ENCODE peak calls at places on chromosomes 4 and X, in five cellular contexts. W is fibroblast of mammary gland, P is astrocyte of the spinal cord, D is astrocyte of the cerebellum, Q is fibroblast of lung. J is an unnamed sample.

GRCh38 chr4:145937021-145937861 is 1.4 kb downstream of the ZNF827 start:
- DNase-seq in D (no peak), W (peak), Q (peak), P (peak), J (peak)

GRCh38 chr4:18840499-18840898 is 818.9 kb upstream of the LCORL start:
- DNase-seq in P (peak), Q (peak), D (peak), W (no peak), J (no peak)

GRCh38 chr4:176547005-176547404 is 227.2 kb downstream of the SPCS3 start:
- DNase-seq in P (peak), Q (peak), D (peak), W (peak), J (peak)

GRCh38 chr4:2757426-2757825 is 1.3 kb upstream of the TNIP2 start:
- DNase-seq in W (no peak), P (no peak), D (no peak), Q (no peak), J (no peak)

GRCh38 chrX:53211391-53211978 is 13.5 kb downstream of the KDM5C start:
- DNase-seq in W (peak), P (no peak), Q (peak), D (no peak), J (no peak)

GRCh38 chr4:81214518-81215218 is 354 bp downstream of the PRKG2 start:
- DNase-seq in P (peak), W (peak), Q (peak), D (no peak), J (peak)

GRCh38 chr4:10688022-10688421 is 3.5 kb upstream of the CLNK start:
- DNase-seq in Q (no peak), D (no peak), W (no peak), P (no peak), J (no peak)

GRCh38 chr4:168723569-168723968 is 226.7 kb downstream of the PALLD start:
- DNase-seq in P (peak), W (peak), D (no peak), Q (peak), J (no peak)

GRCh38 chr4:6772223-6772928 is 10.2 kb upstream of the KIAA0232 start:
- DNase-seq in P (peak), Q (peak), D (no peak), W (no peak), J (peak)

GRCh38 chr4:161256716-161257115 is 907.1 kb downstream of the FSTL5 start:
- DNase-seq in D (no peak), W (no peak), Q (peak), P (no peak), J (no peak)
- TF ChIP-seq CTCF in D (peak), W (no peak), Q (no peak), P (peak), J (peak)

DNA sequence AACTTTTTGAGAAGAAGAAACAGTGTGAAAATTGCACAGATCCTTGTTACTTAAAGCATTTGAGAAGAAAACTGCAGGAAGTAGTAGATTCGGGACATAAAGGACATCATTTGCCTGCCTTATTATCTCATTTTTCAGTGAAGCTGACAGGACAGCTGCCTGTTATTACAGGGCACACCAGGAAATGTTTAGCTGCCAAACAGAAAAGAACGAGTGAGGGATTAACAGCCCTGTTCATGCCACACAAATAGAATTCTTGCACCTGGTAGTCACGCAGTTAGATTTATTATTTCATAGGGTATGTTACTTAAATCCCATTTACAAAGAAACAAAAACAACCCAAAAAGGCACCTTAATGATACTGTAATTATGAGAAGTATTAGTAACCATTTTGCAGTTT is 100.6 kb downstream of the CHIC2 start:
- DNase-seq in D (no peak), W (no peak), P (no peak), Q (peak), J (no peak)
- H3K4me3 ChIP-seq in D (no peak), W (no peak), P (no peak), Q (no peak), J (no peak)

DNA sequence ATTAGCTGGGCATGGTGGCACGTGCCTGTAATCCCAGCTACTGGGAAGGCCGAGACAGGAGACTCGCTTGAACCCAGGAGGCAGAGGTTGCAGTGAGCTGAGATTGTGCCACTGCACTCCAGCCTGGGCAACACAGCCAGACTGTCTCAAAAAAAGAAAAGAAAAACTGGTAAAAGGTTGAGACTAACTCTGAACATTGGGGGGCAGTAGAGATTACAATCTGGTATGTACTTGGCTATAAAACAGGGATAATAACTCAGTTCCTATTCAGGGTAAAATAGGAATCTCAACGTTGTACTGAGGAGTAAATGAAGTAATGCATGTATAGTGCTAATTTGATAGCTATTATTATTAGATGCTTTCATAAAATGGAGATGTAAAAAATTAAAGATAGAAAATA is 12.5 kb upstream of the KLF8 start:
- DNase-seq in Q (no peak), W (peak), D (no peak), P (no peak), J (no peak)
- TF ChIP-seq CTCF in Q (peak), W (peak), D (no peak), P (no peak), J (peak)

DNA sequence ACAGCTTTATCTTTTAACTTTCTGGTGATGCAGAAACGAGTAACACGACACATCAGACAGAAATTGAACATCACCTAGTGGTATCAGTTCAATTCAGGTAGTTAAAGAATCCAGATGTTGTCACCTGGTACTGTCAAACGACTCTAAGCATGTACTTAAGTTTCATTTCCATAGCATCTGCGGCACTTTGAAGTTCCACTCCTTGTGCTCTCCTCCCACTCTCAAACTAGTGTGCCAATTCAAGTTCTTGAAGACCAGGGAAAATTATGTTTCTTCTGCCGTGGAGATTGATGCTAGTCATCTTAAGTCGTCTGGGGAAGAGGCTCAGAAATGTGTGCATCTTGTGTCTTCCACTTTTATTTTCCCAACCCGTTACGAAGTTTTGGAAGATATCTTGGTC is 868 bp downstream of the COL4A6 start:
- DNase-seq in Q (no peak), W (no peak), D (no peak), P (no peak), J (no peak)
- H3K4me3 ChIP-seq in Q (peak), W (no peak), D (peak), P (peak), J (no peak)

GRCh38 chrX:102085706-102086105 is 39.8 kb upstream of the TCEAL2 start:
- DNase-seq in Q (no peak), P (no peak), W (no peak), D (no peak), J (peak)
- TF ChIP-seq CTCF in Q (no peak), P (no peak), W (no peak), D (no peak), J (peak)

GRCh38 chrX:35015627-35016026 is 73.0 kb downstream of the FAM47B start:
- DNase-seq in D (no peak), W (no peak), Q (no peak), P (no peak), J (no peak)
- H3K4me3 ChIP-seq in D (no peak), W (no peak), Q (no peak), P (no peak), J (no peak)

GRCh38 chrX:148133099-148133725 is 152.1 kb downstream of the FMR1NB start:
- DNase-seq in Q (no peak), P (peak), W (no peak), D (no peak), J (peak)
- TF ChIP-seq CTCF in Q (no peak), P (no peak), W (no peak), D (no peak), J (peak)